ENCODE peak calls at places on chromosomes 6 and 20, in four cellular contexts. U is WTC11; I is nephron progenitor cell; J is CD4-positive, alpha-beta T cell. B is an unnamed sample.

GRCh38 chr6:147540075-147540474 is 31.6 kb downstream of the SAMD5 start:
- DNase-seq in U (no peak), I (no peak), J (no peak), B (no peak)

GRCh38 chr6:161204866-161205557 is 68.8 kb downstream of the AGPAT4 start:
- DNase-seq in U (no peak), I (no peak), J (no peak), B (no peak)

GRCh38 chr6:32562931-32563330 is 26.7 kb downstream of the HLA-DRB1 start:
- DNase-seq in U (no peak), I (no peak), J (no peak), B (no peak)

GRCh38 chr6:166591961-166592520 is 5.6 kb upstream of the RAMACL start:
- DNase-seq in U (no peak), I (no peak), J (no peak), B (no peak)

GRCh38 chr6:97026298-97026697 is 101.8 kb downstream of the KLHL32 start:
- DNase-seq in U (no peak), I (no peak), J (no peak), B (no peak)

GRCh38 chr6:127459231-127459641 is at the start of gene KIAA0408:
- DNase-seq in U (peak), I (peak), J (no peak), B (no peak)

GRCh38 chr6:71982385-71982784 is 96.0 kb downstream of the RIMS1 start:
- DNase-seq in U (no peak), I (no peak), J (no peak), B (no peak)

GRCh38 chr20:16293590-16293989 is 279.7 kb downstream of the KIF16B start:
- DNase-seq in U (no peak), I (no peak), J (no peak), B (no peak)

GRCh38 chr20:20612251-20612650 is 100.2 kb downstream of the RALGAPA2 start:
- DNase-seq in U (no peak), I (no peak), J (no peak), B (no peak)

GRCh38 chr6:165573671-165574070 is 89.4 kb downstream of the PDE10A start:
- DNase-seq in U (no peak), I (no peak), J (no peak), B (no peak)

GRCh38 chr6:169695131-169695530 is 6.7 kb downstream of the WDR27 start:
- DNase-seq in U (no peak), I (no peak), J (no peak), B (no peak)

GRCh38 chr6:161549977-161550655 is 276.3 kb upstream of the AGPAT4 start:
- DNase-seq in U (no peak), I (no peak), J (no peak), B (no peak)

GRCh38 chr6:85185977-85186376 is 263.9 kb upstream of the NT5E start:
- DNase-seq in U (no peak), I (no peak), J (no peak), B (no peak)

GRCh38 chr20:39105551-39105950 is 143.4 kb downstream of the DHX35 start:
- DNase-seq in U (no peak), I (no peak), J (no peak), B (no peak)

GRCh38 chr6:160379464-160379863 is 31.3 kb downstream of the SLC22A3 start:
- DNase-seq in U (no peak), I (no peak), J (no peak), B (no peak)

GRCh38 chr6:32790306-32790705 is 26.5 kb downstream of the HLA-DOB start:
- DNase-seq in U (no peak), I (no peak), J (no peak), B (no peak)

GRCh38 chr6:27605401-27606342 is 132.8 kb upstream of the ZNF184 start:
- DNase-seq in U (peak), I (peak), J (no peak), B (no peak)

GRCh38 chr6:28927856-28928255 is 4.1 kb upstream of the TRIM27 start:
- DNase-seq in U (no peak), I (no peak), J (no peak), B (no peak)

GRCh38 chr6:148487461-148487860 is 144.8 kb downstream of the SASH1 start:
- DNase-seq in U (no peak), I (no peak), J (no peak), B (no peak)

GRCh38 chr20:40265872-40266533 is 423.0 kb downstream of the MAFB start:
- DNase-seq in U (peak), I (no peak), J (no peak), B (no peak)
- TF ChIP-seq CTCF in U (no peak), I (no peak), J (no peak), B (peak)

GRCh38 chr20:7285918-7286556 is 518.6 kb downstream of the BMP2 start:
- DNase-seq in U (peak), I (peak), J (no peak), B (no peak)
- TF ChIP-seq CTCF in U (peak), I (peak), J (no peak), B (peak)

GRCh38 chr6:131084982-131085381 is 21.9 kb upstream of the EPB41L2 start:
- DNase-seq in U (no peak), I (no peak), J (no peak), B (no peak)
- TF ChIP-seq CTCF in U (no peak), I (no peak), J (no peak), B (peak)

GRCh38 chr6:56764081-56764566 is 121.4 kb upstream of the DST start:
- DNase-seq in U (no peak), I (no peak), J (no peak), B (no peak)
- TF ChIP-seq CTCF in U (peak), I (no peak), J (no peak), B (peak)

GRCh38 chr20:4136078-4136966 is 121.0 kb upstream of the RNF24 start:
- DNase-seq in U (no peak), I (no peak), J (no peak), B (no peak)
- TF ChIP-seq CTCF in U (no peak), I (no peak), J (no peak), B (no peak)

GRCh38 chr20:37242503-37242902 is 19.1 kb downstream of the GHRH start:
- DNase-seq in U (no peak), I (no peak), J (no peak), B (no peak)

GRCh38 chr20:37244572-37244957 is 17.0 kb downstream of the GHRH start:
- DNase-seq in U (no peak), I (no peak), J (no peak), B (peak)

GRCh38 chr20:37245181-37245580 is 16.4 kb downstream of the GHRH start:
- DNase-seq in U (no peak), I (no peak), J (no peak), B (peak)

GRCh38 chr20:37243937-37244571 is 17.6 kb downstream of the GHRH start:
- DNase-seq in U (no peak), I (no peak), J (no peak), B (peak)

GRCh38 chr20:37243076-37243936 is 18.3 kb downstream of the GHRH start:
- DNase-seq in U (peak), I (no peak), J (no peak), B (peak)
- TF ChIP-seq CTCF in U (no peak), I (peak), J (no peak), B (peak)

GRCh38 chr20:62043131-62043914 is 22.4 kb downstream of the TAF4 start:
- DNase-seq in U (no peak), I (no peak), J (no peak), B (no peak)

GRCh38 chr20:62044671-62045070 is 21.0 kb downstream of the TAF4 start:
- DNase-seq in U (no peak), I (no peak), J (no peak), B (no peak)

GRCh38 chr20:62045529-62046277 is 20.0 kb downstream of the TAF4 start:
- DNase-seq in U (no peak), I (no peak), J (no peak), B (peak)

GRCh38 chr20:62046431-62046830 is 19.2 kb downstream of the TAF4 start:
- DNase-seq in U (no peak), I (no peak), J (no peak), B (peak)

GRCh38 chr20:62045118-62045517 is 20.6 kb downstream of the TAF4 start:
- DNase-seq in U (no peak), I (no peak), J (no peak), B (no peak)
- TF ChIP-seq CTCF in U (no peak), I (no peak), J (no peak), B (no peak)

GRCh38 chr6:44223471-44224153 is at the start of gene SLC29A1:
- DNase-seq in U (peak), I (peak), J (peak), B (no peak)
- TF ChIP-seq CTCF in U (peak), I (peak), J (no peak), B (peak)

B was measured in chondrocyte.